ENCODE peak calls at places on chromosomes 3 and 15, in seven cellular contexts. U is heart right ventricle, S is right lobe of liver, W is HL-60, R is body of pancreas, J is tibial artery, Q is testis. B is an unnamed sample.

GRCh38 chr3:97579365-97579764 is 185.2 kb upstream of the ARL6 start:
- DNase-seq in S (no peak), U (no peak), J (no peak), R (no peak), Q (no peak), W (no peak), B (no peak)

GRCh38 chr3:196867507-196868296 is at the start of gene SENP5:
- DNase-seq in U (peak), J (peak), Q (peak), S (peak), R (peak), W (peak), B (peak)

GRCh38 chr3:2099028-2099671 is 484 bp downstream of the CNTN4 start:
- DNase-seq in R (peak), S (no peak), W (no peak), Q (no peak), J (peak), U (no peak), B (peak)

GRCh38 chr3:185270262-185270955 is 16.6 kb upstream of the EHHADH start:
- DNase-seq in U (no peak), S (peak), Q (peak), W (no peak), R (peak), J (no peak), B (no peak)

GRCh38 chr15:72319360-72319984 is 485 bp downstream of the CELF6 start:
- DNase-seq in J (peak), W (no peak), R (peak), Q (peak), U (peak), S (peak), B (peak)

GRCh38 chr15:76996526-76997401 is 1.8 kb downstream of the PSTPIP1 start:
- DNase-seq in U (no peak), Q (peak), W (no peak), R (no peak), J (peak), S (peak), B (no peak)

GRCh38 chr3:129514110-129514509 is 14.3 kb upstream of the RHO start:
- DNase-seq in U (no peak), Q (no peak), R (no peak), J (no peak), W (no peak), S (no peak), B (no peak)

GRCh38 chr3:184738982-184739381 is 27.1 kb upstream of the MAGEF1 start:
- DNase-seq in J (peak), W (no peak), R (no peak), Q (no peak), S (no peak), U (no peak), B (no peak)

GRCh38 chr3:130826516-130826915 is 67.4 kb upstream of the ATP2C1 start:
- DNase-seq in Q (no peak), U (no peak), R (no peak), J (no peak), S (no peak), W (no peak), B (no peak)

GRCh38 chr15:53473886-53474285 is 285.6 kb downstream of the WDR72 start:
- DNase-seq in W (no peak), R (no peak), U (no peak), Q (no peak), S (no peak), J (no peak), B (no peak)

GRCh38 chr15:41950505-41950904 is 21.9 kb downstream of the EHD4 start:
- DNase-seq in W (no peak), R (no peak), S (no peak), Q (peak), U (no peak), J (no peak), B (no peak)

DNA sequence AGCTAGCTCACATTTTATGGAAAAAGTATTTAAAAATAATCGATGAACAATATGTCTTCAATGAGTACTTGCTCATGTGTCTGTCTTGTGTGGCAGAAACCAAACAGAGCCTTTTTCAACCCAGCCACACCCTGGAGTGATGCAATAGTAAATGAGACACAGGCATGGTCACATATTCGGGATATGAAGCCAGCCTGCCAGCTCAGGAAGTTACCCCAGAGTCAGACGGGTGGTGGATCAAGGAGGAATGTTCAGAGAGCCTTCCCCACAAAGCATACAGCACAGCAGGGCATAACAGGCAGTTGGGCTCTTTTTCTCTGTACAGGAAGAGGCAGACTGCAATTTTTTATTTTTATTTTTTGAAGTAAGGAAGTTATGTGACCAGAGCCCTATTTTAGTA is 27.3 kb downstream of the LARP6 start:
- DNase-seq in S (peak), W (no peak), Q (no peak), R (peak), J (peak), U (no peak), B (no peak)
- H3K27ac ChIP-seq in S (no peak), W (no peak), Q (no peak), R (no peak), J (peak), U (peak), B (peak)

GRCh38 chr3:152375546-152375945 is 106.8 kb downstream of the MBNL1 start:
- DNase-seq in U (no peak), J (no peak), W (no peak), R (no peak), Q (no peak), S (no peak), B (no peak)
- H3K27ac ChIP-seq in U (no peak), J (peak), W (peak), R (no peak), Q (no peak), S (no peak), B (no peak)

DNA sequence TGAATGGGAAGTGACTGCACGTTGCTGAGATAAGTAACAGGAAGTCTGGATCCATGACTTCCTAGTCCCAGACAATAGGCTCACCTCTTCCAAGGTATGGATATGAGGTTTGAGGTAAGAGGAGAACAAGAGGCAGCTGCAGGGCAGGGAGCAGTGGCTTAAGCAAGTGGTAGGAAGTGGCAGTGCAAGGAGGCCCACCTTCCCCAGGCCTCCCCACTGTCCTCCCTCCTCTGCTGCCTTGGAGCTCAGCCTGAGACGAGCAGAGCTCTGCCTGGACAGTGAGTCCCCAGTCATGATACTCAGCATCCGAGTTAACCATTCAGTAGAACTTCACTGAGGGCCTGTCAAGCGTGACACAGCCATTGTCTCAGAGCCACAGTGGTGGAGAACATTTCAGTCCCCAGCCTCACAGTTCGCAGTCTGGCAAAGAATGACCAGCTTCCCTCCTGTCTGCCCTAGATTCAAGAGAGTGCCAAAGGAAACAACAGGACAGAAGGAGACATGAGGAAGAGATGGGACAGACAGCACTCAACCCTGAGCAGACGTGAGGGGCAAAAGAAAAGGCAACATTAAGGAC is 41.4 kb upstream of the BOC start:
- DNase-seq in U (no peak), Q (peak), W (no peak), S (no peak), R (no peak), J (no peak), B (no peak)
- H3K27ac ChIP-seq in U (no peak), Q (no peak), W (no peak), S (no peak), R (no peak), J (no peak), B (no peak)

GRCh38 chr3:139541156-139541897 is 1.8 kb upstream of the RBP1 start:
- DNase-seq in J (no peak), Q (no peak), R (no peak), W (no peak), U (no peak), S (no peak), B (peak)
- H3K27ac ChIP-seq in J (no peak), Q (no peak), R (peak), W (no peak), U (no peak), S (no peak), B (peak)

DNA sequence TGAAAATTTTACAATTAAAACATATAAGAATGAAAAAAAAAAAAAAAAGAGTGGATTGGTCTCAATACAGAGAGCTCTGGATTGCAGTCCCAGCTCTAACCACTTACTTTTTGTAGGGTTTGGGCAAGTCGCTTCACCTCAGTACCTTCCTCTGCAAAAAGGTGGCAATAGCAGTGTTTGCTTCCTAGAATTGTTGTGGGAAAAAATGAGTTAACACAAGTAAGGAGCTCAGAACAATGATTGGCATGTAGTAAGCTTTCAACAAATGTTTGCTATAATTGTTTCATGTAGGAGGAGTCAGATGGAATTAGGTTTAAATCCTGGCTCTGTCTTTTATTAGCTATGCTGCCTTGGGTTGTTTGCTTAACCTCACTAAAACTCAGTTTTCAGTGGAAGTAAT is 425.2 kb upstream of the TBL1XR1 start:
- DNase-seq in W (no peak), Q (no peak), S (no peak), R (no peak), J (no peak), U (no peak), B (no peak)
- H3K27ac ChIP-seq in W (no peak), Q (no peak), S (no peak), R (no peak), J (no peak), U (peak), B (no peak)